ENCODE peak calls at places on chromosomes 5 and 9, in six cellular contexts. E is lower lobe of right lung; T is heart right ventricle; C is CD4-positive, alpha-beta memory T cell; I is tibial artery; U is transverse colon. F is an unnamed sample. For H3K4me1, the result is how much of the 10 kb centered on the place peaks cover.

GRCh38 chr9:113901196-113901818 is 25.2 kb downstream of the ZNF618 start:
- DNase-seq in T (no peak), C (no peak), E (no peak), U (no peak), I (no peak), F (no peak)

GRCh38 chr5:131224387-131225191 is 39.3 kb upstream of the CDC42SE2 start:
- DNase-seq in E (peak), C (peak), T (peak), U (peak), I (peak), F (no peak)

GRCh38 chr5:173859315-173860038 is 28.7 kb upstream of the CPEB4 start:
- DNase-seq in E (no peak), T (no peak), U (no peak), I (no peak), C (no peak), F (no peak)

GRCh38 chr9:29830815-29831214 is 2257.5 kb upstream of the C9orf72 start:
- DNase-seq in I (no peak), U (peak), E (no peak), C (no peak), T (no peak), F (no peak)

GRCh38 chr5:6488021-6488420 is 39.4 kb downstream of the UBE2QL1 start:
- DNase-seq in T (no peak), E (no peak), U (no peak), C (no peak), I (no peak), F (no peak)

GRCh38 chr5:149697001-149697400 is 33.1 kb upstream of the PPARGC1B start:
- DNase-seq in E (no peak), I (no peak), U (no peak), T (no peak), C (no peak), F (no peak)

GRCh38 chr5:9781882-9782281 is 151.7 kb upstream of the TAS2R1 start:
- DNase-seq in T (no peak), C (no peak), U (no peak), E (no peak), I (no peak), F (no peak)

GRCh38 chr5:35920890-35921289 is 17.5 kb downstream of the CAPSL start:
- DNase-seq in E (no peak), T (no peak), C (no peak), U (no peak), I (no peak), F (no peak)

GRCh38 chr5:126619781-126620180 is 19.0 kb downstream of the PHAX start:
- DNase-seq in I (no peak), E (no peak), C (no peak), U (no peak), T (no peak), F (no peak)

GRCh38 chr5:95647886-95648860 is 1.6 kb downstream of the RFESD start:
- DNase-seq in I (no peak), E (no peak), C (no peak), T (no peak), U (no peak), F (no peak)

GRCh38 chr5:173327084-173327947 is 898 bp downstream of the STC2 start:
- DNase-seq in E (no peak), C (no peak), T (no peak), U (no peak), I (no peak), F (no peak)

GRCh38 chr5:137995747-137996123 is 37.1 kb downstream of the FAM13B start:
- DNase-seq in E (no peak), T (no peak), C (no peak), I (no peak), U (no peak), F (no peak)

GRCh38 chr5:138000102-138000723 is 32.7 kb downstream of the FAM13B start:
- DNase-seq in C (no peak), I (no peak), E (no peak), T (no peak), U (no peak), F (no peak)

GRCh38 chr5:137994556-137994955 is 38.3 kb downstream of the FAM13B start:
- DNase-seq in I (no peak), U (no peak), T (no peak), E (no peak), C (no peak), F (no peak)

GRCh38 chr5:137995077-137995746 is 37.7 kb downstream of the FAM13B start:
- DNase-seq in C (no peak), T (no peak), U (no peak), I (no peak), E (no peak), F (no peak)

DNA sequence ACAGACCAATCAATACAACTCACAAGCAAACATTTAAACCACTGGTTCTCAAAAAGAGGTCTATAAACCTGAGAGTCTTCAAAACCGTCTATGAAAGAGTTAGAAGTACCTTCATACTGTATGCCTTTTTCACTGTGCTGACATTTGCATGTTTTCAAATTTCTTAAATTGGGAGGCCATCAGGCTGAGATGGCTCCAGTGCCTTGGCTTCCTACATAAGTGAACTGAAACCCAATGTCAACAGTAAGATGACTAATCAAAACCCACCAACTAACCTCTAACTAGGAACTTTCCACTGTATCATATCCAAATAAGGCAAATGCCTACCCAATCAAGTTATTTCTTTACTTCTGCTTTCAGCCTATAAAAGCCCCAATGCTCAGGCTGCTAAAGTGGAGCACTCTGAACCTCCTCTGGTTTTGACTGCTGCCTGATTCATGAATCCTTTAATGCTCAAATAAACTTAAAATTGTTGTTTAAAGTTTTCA is 35.1 kb downstream of the FAM13B start:
- DNase-seq in T (no peak), C (no peak), U (no peak), I (no peak), E (no peak), F (no peak)
- H3K27ac ChIP-seq in T (no peak), C (no peak), U (no peak), I (no peak), E (no peak), F (no peak)

GRCh38 chr9:26955222-26955903 is 849 bp upstream of the IFT74 start:
- DNase-seq in E (no peak), C (peak), U (peak), I (no peak), T (no peak), F (no peak)
- H3K4me3 ChIP-seq in E (peak), C (peak), U (peak), I (peak), T (peak), F (peak)

GRCh38 chr5:120159155-120159554 is 304.9 kb upstream of the PRR16 start:
- DNase-seq in U (no peak), E (no peak), C (no peak), I (no peak), T (no peak), F (no peak)

GRCh38 chr5:120152472-120152871 is 311.6 kb upstream of the PRR16 start:
- DNase-seq in T (no peak), C (no peak), U (no peak), I (no peak), E (no peak), F (no peak)

GRCh38 chr5:120151825-120152224 is 312.3 kb upstream of the PRR16 start:
- DNase-seq in U (no peak), I (no peak), E (no peak), C (no peak), T (no peak), F (no peak)

GRCh38 chr5:120160120-120160895 is 303.8 kb upstream of the PRR16 start:
- DNase-seq in C (no peak), T (no peak), I (no peak), E (no peak), U (no peak), F (no peak)

GRCh38 chr5:120155873-120156272 is 308.2 kb upstream of the PRR16 start:
- DNase-seq in C (no peak), E (no peak), U (no peak), I (no peak), T (no peak), F (no peak)
- H3K4me1 ChIP-seq in C (under half), E (under half), U (under half), I (under half), T (under half), F (under half)

GRCh38 chr9:132855904-132856303 is 22.2 kb downstream of the AK8 start:
- DNase-seq in T (no peak), I (no peak), C (no peak), E (no peak), U (no peak), F (no peak)
- H3K27ac ChIP-seq in T (no peak), I (no peak), C (no peak), E (no peak), U (no peak), F (no peak)

DNA sequence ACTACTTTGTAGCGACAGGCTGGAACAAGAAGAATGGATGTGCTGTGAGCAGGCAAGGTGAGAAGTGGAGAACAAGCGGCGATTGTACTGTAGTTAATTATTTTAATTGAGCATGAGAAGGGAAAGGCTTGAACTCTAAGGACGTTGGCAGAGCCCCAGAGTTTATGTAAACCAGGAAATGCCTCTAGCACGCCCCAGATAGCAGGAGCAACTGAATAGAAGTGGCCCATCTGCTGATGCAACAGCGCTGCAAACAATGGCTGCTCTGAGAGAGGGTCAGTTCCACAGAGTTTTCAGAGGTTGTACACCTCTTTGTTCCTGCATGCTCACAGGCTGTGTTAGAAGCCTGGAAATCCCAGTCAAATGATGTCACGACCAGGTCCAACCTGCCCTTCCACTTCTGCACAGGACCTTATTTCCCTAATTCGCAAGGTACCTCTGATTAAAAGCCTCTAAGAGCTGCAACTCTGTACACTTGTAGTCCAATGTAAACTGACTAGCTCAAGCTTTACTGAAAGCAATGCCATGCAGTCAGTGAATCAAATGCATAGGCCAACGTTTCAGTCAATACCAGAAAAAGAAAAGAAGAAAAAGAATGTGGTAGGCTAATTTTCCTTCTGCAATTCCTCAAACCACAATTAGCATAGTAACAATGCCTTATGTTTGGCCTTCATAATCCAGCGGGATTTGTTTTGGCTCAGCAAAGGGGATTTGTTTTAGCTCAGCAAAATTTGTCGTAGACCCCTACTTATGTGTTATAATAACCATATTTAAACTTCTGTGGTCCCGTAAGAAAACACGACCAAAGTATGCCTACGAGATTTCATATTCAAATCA is 119.6 kb upstream of the RETREG1 start:
- DNase-seq in C (no peak), E (peak), I (no peak), T (no peak), U (peak), F (peak)
- H3K4me3 ChIP-seq in C (no peak), E (no peak), I (no peak), T (no peak), U (no peak), F (no peak)

DNA sequence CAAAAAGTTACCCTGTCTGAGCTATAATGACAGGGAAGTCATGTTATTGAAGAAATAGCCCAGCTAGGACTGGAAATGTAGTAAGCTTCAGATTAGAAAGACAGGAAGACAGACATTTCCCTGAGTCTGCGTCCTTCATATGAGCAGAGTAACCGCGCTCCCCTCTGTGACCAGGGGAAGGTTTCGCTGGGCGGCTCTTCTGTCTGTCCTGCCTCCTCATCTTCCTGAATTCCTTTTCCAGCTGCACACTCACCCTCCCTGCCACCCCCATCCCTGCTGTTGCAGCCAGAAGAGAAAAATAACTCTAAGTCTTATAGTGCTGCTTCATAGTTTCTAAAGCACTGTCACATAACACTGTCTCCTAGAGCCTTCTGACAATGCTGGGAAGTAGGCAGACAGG is 8.6 kb downstream of the SPARC start:
- DNase-seq in C (no peak), I (no peak), E (no peak), U (no peak), T (peak), F (no peak)
- H3K4me1 ChIP-seq in C (under half), I (half or more), E (half or more), U (under half), T (half or more), F (under half)

F was measured in thyroid gland.